ENCODE peak calls at places on chromosome 3, in six cellular contexts. One of them, this sample, is unnamed.
A peak's percentile ranks its signal among the peaks of the same experiment; 100 is the strongest.

GRCh38 chr3:195385526-195385925 is 57.3 kb downstream of the ACAP2 start:
- DNase-seq in CD8-positive, alpha-beta memory T cell: no peak
- DNase-seq in NCI-H2171 treated with DMSO at 0.1 percent for 48 hours: no peak
- DNase-seq in NCI-H2029: no peak
- DNase-seq in ACHN: peak; percentile 67
- DNase-seq in activated gamma-delta T cell treated with Interleukin-2 at 50 U/mL for 16 hours: no peak
- DNase-seq in this sample: peak; percentile 81

GRCh38 chr3:54999159-54999558 is 71.3 kb upstream of the LRTM1 start:
- DNase-seq in CD8-positive, alpha-beta memory T cell: no peak
- DNase-seq in NCI-H2171 treated with DMSO at 0.1 percent for 48 hours: peak; percentile 14
- DNase-seq in NCI-H2029: no peak
- DNase-seq in ACHN: peak; percentile 72
- DNase-seq in activated gamma-delta T cell treated with Interleukin-2 at 50 U/mL for 16 hours: no peak
- DNase-seq in this sample: peak; percentile 95

GRCh38 chr3:111989061-111989678 is 9.6 kb upstream of the TAGLN3 start:
- DNase-seq in CD8-positive, alpha-beta memory T cell: no peak
- DNase-seq in NCI-H2171 treated with DMSO at 0.1 percent for 48 hours: peak; percentile 79
- DNase-seq in NCI-H2029: peak; percentile 44
- DNase-seq in ACHN: peak; percentile 74
- DNase-seq in activated gamma-delta T cell treated with Interleukin-2 at 50 U/mL for 16 hours: no peak
- DNase-seq in this sample: peak; percentile 74

GRCh38 chr3:33642806-33643205 is 75.2 kb downstream of the CLASP2 start:
- DNase-seq in CD8-positive, alpha-beta memory T cell: no peak
- DNase-seq in NCI-H2171 treated with DMSO at 0.1 percent for 48 hours: no peak
- DNase-seq in NCI-H2029: no peak
- DNase-seq in ACHN: no peak
- DNase-seq in activated gamma-delta T cell treated with Interleukin-2 at 50 U/mL for 16 hours: no peak
- DNase-seq in this sample: no peak

GRCh38 chr3:126753191-126754160 is 49.4 kb downstream of the CHCHD6 start:
- DNase-seq in CD8-positive, alpha-beta memory T cell: no peak
- DNase-seq in NCI-H2171 treated with DMSO at 0.1 percent for 48 hours: no peak
- DNase-seq in NCI-H2029: no peak
- DNase-seq in ACHN: no peak
- DNase-seq in activated gamma-delta T cell treated with Interleukin-2 at 50 U/mL for 16 hours: no peak
- DNase-seq in this sample: peak; percentile 80

GRCh38 chr3:16132926-16133325 is 41.6 kb upstream of the GALNT15 start:
- DNase-seq in CD8-positive, alpha-beta memory T cell: no peak
- DNase-seq in NCI-H2171 treated with DMSO at 0.1 percent for 48 hours: peak; percentile 91
- DNase-seq in NCI-H2029: no peak
- DNase-seq in ACHN: no peak
- DNase-seq in activated gamma-delta T cell treated with Interleukin-2 at 50 U/mL for 16 hours: no peak
- DNase-seq in this sample: no peak

GRCh38 chr3:138921316-138922292 is 25.3 kb downstream of the FOXL2 start:
- DNase-seq in CD8-positive, alpha-beta memory T cell: no peak
- DNase-seq in NCI-H2171 treated with DMSO at 0.1 percent for 48 hours: no peak
- DNase-seq in NCI-H2029: no peak
- DNase-seq in ACHN: peak; percentile 78
- DNase-seq in activated gamma-delta T cell treated with Interleukin-2 at 50 U/mL for 16 hours: no peak
- DNase-seq in this sample: peak; percentile 60

GRCh38 chr3:170999737-171000242 is 26.7 kb downstream of the SLC2A2 start:
- DNase-seq in CD8-positive, alpha-beta memory T cell: no peak
- DNase-seq in NCI-H2171 treated with DMSO at 0.1 percent for 48 hours: no peak
- DNase-seq in NCI-H2029: no peak
- DNase-seq in ACHN: peak; percentile 72
- DNase-seq in activated gamma-delta T cell treated with Interleukin-2 at 50 U/mL for 16 hours: no peak
- DNase-seq in this sample: peak; percentile 27

GRCh38 chr3:150235799-150236198 is 172.3 kb upstream of the TSC22D2 start:
- DNase-seq in CD8-positive, alpha-beta memory T cell: no peak
- DNase-seq in NCI-H2171 treated with DMSO at 0.1 percent for 48 hours: no peak
- DNase-seq in NCI-H2029: no peak
- DNase-seq in ACHN: peak; percentile 9
- DNase-seq in activated gamma-delta T cell treated with Interleukin-2 at 50 U/mL for 16 hours: no peak
- DNase-seq in this sample: no peak

GRCh38 chr3:126052196-126053058 is 31.5 kb downstream of the SLC41A3 start:
- DNase-seq in CD8-positive, alpha-beta memory T cell: no peak
- DNase-seq in NCI-H2171 treated with DMSO at 0.1 percent for 48 hours: no peak
- DNase-seq in NCI-H2029: no peak
- DNase-seq in ACHN: no peak
- DNase-seq in activated gamma-delta T cell treated with Interleukin-2 at 50 U/mL for 16 hours: no peak
- DNase-seq in this sample: no peak

GRCh38 chr3:126849768-126850167 is 133.1 kb upstream of the PLXNA1 start:
- DNase-seq in CD8-positive, alpha-beta memory T cell: no peak
- DNase-seq in NCI-H2171 treated with DMSO at 0.1 percent for 48 hours: no peak
- DNase-seq in NCI-H2029: no peak
- DNase-seq in ACHN: no peak
- DNase-seq in activated gamma-delta T cell treated with Interleukin-2 at 50 U/mL for 16 hours: no peak
- DNase-seq in this sample: peak; percentile 72

GRCh38 chr3:169865176-169865800 is 4.4 kb downstream of the LRRC31 start:
- DNase-seq in CD8-positive, alpha-beta memory T cell: no peak
- DNase-seq in NCI-H2171 treated with DMSO at 0.1 percent for 48 hours: no peak
- DNase-seq in NCI-H2029: no peak
- DNase-seq in ACHN: no peak
- DNase-seq in activated gamma-delta T cell treated with Interleukin-2 at 50 U/mL for 16 hours: no peak
- DNase-seq in this sample: no peak

GRCh38 chr3:160583451-160583850 is 18.1 kb upstream of the KPNA4 start:
- DNase-seq in CD8-positive, alpha-beta memory T cell: no peak
- DNase-seq in NCI-H2171 treated with DMSO at 0.1 percent for 48 hours: no peak
- DNase-seq in NCI-H2029: no peak
- DNase-seq in ACHN: no peak
- DNase-seq in activated gamma-delta T cell treated with Interleukin-2 at 50 U/mL for 16 hours: no peak
- DNase-seq in this sample: no peak

GRCh38 chr3:68705695-68706429 is 226.5 kb downstream of the TAFA4 start:
- DNase-seq in CD8-positive, alpha-beta memory T cell: no peak
- DNase-seq in NCI-H2171 treated with DMSO at 0.1 percent for 48 hours: no peak
- DNase-seq in NCI-H2029: no peak
- DNase-seq in ACHN: no peak
- DNase-seq in activated gamma-delta T cell treated with Interleukin-2 at 50 U/mL for 16 hours: no peak
- DNase-seq in this sample: peak; percentile 65

GRCh38 chr3:30401971-30402370 is 204.4 kb upstream of the TGFBR2 start:
- DNase-seq in CD8-positive, alpha-beta memory T cell: no peak
- DNase-seq in NCI-H2171 treated with DMSO at 0.1 percent for 48 hours: no peak
- DNase-seq in NCI-H2029: no peak
- DNase-seq in ACHN: no peak
- DNase-seq in activated gamma-delta T cell treated with Interleukin-2 at 50 U/mL for 16 hours: no peak
- DNase-seq in this sample: no peak

GRCh38 chr3:100261481-100261903 is 700 bp downstream of the TBC1D23 start:
- DNase-seq in CD8-positive, alpha-beta memory T cell: no peak
- DNase-seq in NCI-H2171 treated with DMSO at 0.1 percent for 48 hours: no peak
- DNase-seq in NCI-H2029: no peak
- DNase-seq in ACHN: no peak
- DNase-seq in activated gamma-delta T cell treated with Interleukin-2 at 50 U/mL for 16 hours: no peak
- DNase-seq in this sample: no peak

GRCh38 chr3:51688206-51688600 is 17.2 kb downstream of the TEX264 start:
- DNase-seq in CD8-positive, alpha-beta memory T cell: no peak
- DNase-seq in NCI-H2171 treated with DMSO at 0.1 percent for 48 hours: no peak
- DNase-seq in NCI-H2029: no peak
- DNase-seq in ACHN: no peak
- DNase-seq in activated gamma-delta T cell treated with Interleukin-2 at 50 U/mL for 16 hours: no peak
- DNase-seq in this sample: no peak

GRCh38 chr3:82743196-82743595 is 981.8 kb upstream of the GBE1 start:
- DNase-seq in CD8-positive, alpha-beta memory T cell: no peak
- DNase-seq in NCI-H2171 treated with DMSO at 0.1 percent for 48 hours: no peak
- DNase-seq in NCI-H2029: no peak
- DNase-seq in ACHN: no peak
- DNase-seq in activated gamma-delta T cell treated with Interleukin-2 at 50 U/mL for 16 hours: no peak
- DNase-seq in this sample: no peak

This sample was measured in mesendoderm.